ENCODE peak calls at places on chromosomes 13 and 19, in four cellular contexts. One of them, this sample, is unnamed.

GRCh38 chr13:42553098-42554046 is 20.6 kb upstream of the TNFSF11 start:
- DNase-seq in tibial artery: no peak
- DNase-seq in tibial nerve: no peak
- DNase-seq in HCT116: no peak
- DNase-seq in this sample: no peak

GRCh38 chr13:66329988-66330429 is 900.1 kb downstream of the PCDH9 start:
- DNase-seq in tibial nerve: no peak
- DNase-seq in HCT116: no peak
- DNase-seq in tibial artery: no peak
- DNase-seq in this sample: no peak

GRCh38 chr19:7746903-7747884 is at the start of gene CD209:
- DNase-seq in HCT116: no peak
- DNase-seq in tibial nerve: no peak
- DNase-seq in tibial artery: no peak
- DNase-seq in this sample: no peak

GRCh38 chr19:18433039-18433691 is 4.8 kb downstream of the ISYNA1 start:
- DNase-seq in tibial nerve: no peak
- DNase-seq in HCT116: no peak
- DNase-seq in tibial artery: no peak
- DNase-seq in this sample: no peak

GRCh38 chr19:2952953-2953481 is 8.2 kb upstream of the ZNF77 start:
- DNase-seq in tibial nerve: no peak
- DNase-seq in tibial artery: no peak
- DNase-seq in HCT116: no peak
- DNase-seq in this sample: no peak

GRCh38 chr13:110652231-110652730 is 36.9 kb downstream of the NAXD start:
- DNase-seq in tibial nerve: no peak
- DNase-seq in HCT116: no peak
- DNase-seq in tibial artery: no peak
- DNase-seq in this sample: no peak

GRCh38 chr13:71610876-71611275 is 256.1 kb downstream of the DACH1 start:
- DNase-seq in HCT116: no peak
- DNase-seq in tibial artery: no peak
- DNase-seq in tibial nerve: no peak
- DNase-seq in this sample: no peak

GRCh38 chr19:33302974-33303790 is 848 bp upstream of the CEBPA start:
- DNase-seq in tibial nerve: no peak
- DNase-seq in tibial artery: peak
- DNase-seq in HCT116: no peak
- DNase-seq in this sample: no peak

GRCh38 chr13:98780972-98781869 is 28.7 kb upstream of the SLC15A1 start:
- DNase-seq in tibial nerve: no peak
- DNase-seq in tibial artery: no peak
- DNase-seq in HCT116: no peak
- DNase-seq in this sample: no peak

GRCh38 chr19:13825489-13826475 is 30.5 kb downstream of the ZSWIM4 start:
- DNase-seq in tibial nerve: no peak
- DNase-seq in tibial artery: no peak
- DNase-seq in HCT116: no peak
- DNase-seq in this sample: no peak

GRCh38 chr13:40438999-40439797 is 227.2 kb downstream of the FOXO1 start:
- DNase-seq in tibial nerve: no peak
- DNase-seq in tibial artery: peak
- DNase-seq in HCT116: no peak
- DNase-seq in this sample: no peak

GRCh38 chr19:3580156-3580955 is 4.9 kb upstream of the GIPC3 start:
- DNase-seq in HCT116: no peak
- DNase-seq in tibial artery: peak
- DNase-seq in tibial nerve: no peak
- DNase-seq in this sample: peak

GRCh38 chr13:42276683-42277082 is 4.7 kb downstream of the AKAP11 start:
- DNase-seq in tibial artery: no peak
- DNase-seq in tibial nerve: no peak
- DNase-seq in HCT116: no peak
- DNase-seq in this sample: no peak

GRCh38 chr13:49165798-49166752 is 54.1 kb upstream of the MLNR start:
- DNase-seq in tibial nerve: no peak
- DNase-seq in HCT116: no peak
- DNase-seq in tibial artery: no peak
- DNase-seq in this sample: no peak

GRCh38 chr13:25692156-25692555 is 320.4 kb downstream of the ATP8A2 start:
- DNase-seq in HCT116: no peak
- DNase-seq in tibial nerve: no peak
- DNase-seq in tibial artery: no peak
- DNase-seq in this sample: no peak

GRCh38 chr19:51473009-51473707 is 5.2 kb upstream of the CEACAM18 start:
- DNase-seq in tibial nerve: peak
- DNase-seq in tibial artery: peak
- DNase-seq in HCT116: peak
- DNase-seq in this sample: no peak

GRCh38 chr13:112579310-112579843 is 8.6 kb downstream of the TUBGCP3 start:
- DNase-seq in HCT116: no peak
- DNase-seq in tibial artery: no peak
- DNase-seq in tibial nerve: no peak
- DNase-seq in this sample: no peak

GRCh38 chr13:19172647-19173030 is 9.0 kb downstream of the TUBA3C start:
- DNase-seq in tibial artery: no peak
- DNase-seq in tibial nerve: no peak
- DNase-seq in HCT116: no peak
- DNase-seq in this sample: no peak

GRCh38 chr19:3932931-3933810 is at the start of gene NMRK2:
- DNase-seq in tibial nerve: no peak
- DNase-seq in HCT116: no peak
- DNase-seq in tibial artery: no peak
- DNase-seq in this sample: no peak

GRCh38 chr13:20487927-20488326 is 37.7 kb downstream of the CRYL1 start:
- DNase-seq in tibial nerve: no peak
- DNase-seq in HCT116: no peak
- DNase-seq in tibial artery: no peak
- DNase-seq in this sample: no peak

GRCh38 chr13:20482275-20482761 is 43.3 kb downstream of the CRYL1 start:
- DNase-seq in HCT116: no peak
- DNase-seq in tibial artery: no peak
- DNase-seq in tibial nerve: peak
- DNase-seq in this sample: no peak

GRCh38 chr13:20477394-20477793 is 48.3 kb downstream of the CRYL1 start:
- DNase-seq in tibial artery: no peak
- DNase-seq in tibial nerve: no peak
- DNase-seq in HCT116: no peak
- DNase-seq in this sample: no peak

DNA sequence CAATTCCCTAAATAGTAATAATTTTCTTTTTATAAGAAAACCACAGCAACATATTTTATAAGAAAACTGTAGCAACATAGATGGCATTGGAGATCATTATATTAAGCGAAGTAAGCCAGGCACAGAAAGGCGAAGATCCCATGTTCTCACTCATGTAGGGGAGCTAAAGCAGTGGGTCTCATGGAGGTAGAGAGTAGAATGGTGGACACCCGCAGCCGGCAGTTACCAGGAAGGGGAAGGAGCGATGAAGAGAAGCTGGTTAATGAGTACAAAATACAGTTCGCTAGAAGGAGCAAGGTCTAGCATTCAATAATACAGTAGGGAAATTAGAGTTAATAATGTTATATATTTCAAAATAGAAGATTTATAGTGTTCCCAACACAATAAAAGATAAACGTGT is 42.8 kb downstream of the CRYL1 start:
- DNase-seq in HCT116: no peak
- DNase-seq in tibial artery: no peak
- DNase-seq in tibial nerve: no peak
- DNase-seq in this sample: no peak
- H3K4me3 ChIP-seq in HCT116: no peak
- H3K4me3 ChIP-seq in tibial artery: no peak
- H3K4me3 ChIP-seq in tibial nerve: no peak
- H3K4me3 ChIP-seq in this sample: no peak

DNA sequence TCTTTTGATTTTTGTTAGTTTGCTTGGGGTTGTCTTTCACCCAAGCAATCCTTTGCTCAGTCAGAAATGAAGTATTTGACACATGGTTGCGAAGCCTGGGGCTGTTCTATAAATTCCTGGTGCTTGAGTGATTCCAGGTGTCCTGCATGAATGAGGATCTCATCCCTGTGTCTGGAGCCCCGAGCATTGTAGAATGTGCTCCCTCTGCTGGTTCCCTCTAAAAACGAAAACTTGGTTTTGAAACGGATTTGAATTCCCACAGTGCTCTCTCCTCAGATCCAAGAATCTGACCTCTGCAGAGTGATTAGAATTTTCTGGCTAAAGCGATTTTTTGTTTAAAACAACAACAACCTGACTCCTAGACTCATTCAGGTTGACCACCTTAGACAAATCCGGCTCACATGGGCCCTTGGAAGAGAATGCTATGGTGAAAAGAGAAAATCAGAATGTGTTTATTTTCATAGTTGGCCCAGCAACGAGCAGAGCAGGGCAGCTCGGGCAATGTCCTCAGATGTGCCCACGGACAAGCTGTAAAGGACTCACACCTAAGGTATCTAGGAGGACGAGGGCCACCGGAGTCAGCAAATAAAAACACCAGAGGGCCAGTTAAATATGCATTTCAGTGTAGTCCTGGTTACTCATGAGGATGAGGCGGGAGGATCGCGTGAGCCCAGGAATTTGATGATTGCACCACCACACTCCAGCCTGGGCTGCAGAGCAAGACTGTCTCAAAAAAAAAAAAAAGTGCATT is 8.7 kb upstream of the ATP12A start:
- DNase-seq in tibial artery: peak
- DNase-seq in HCT116: peak
- DNase-seq in tibial nerve: no peak
- DNase-seq in this sample: peak
- TF ChIP-seq CTCF in tibial artery: peak
- TF ChIP-seq CTCF in HCT116: peak
- TF ChIP-seq CTCF in tibial nerve: peak
- TF ChIP-seq CTCF in this sample: peak

GRCh38 chr19:16078759-16079707 is 2.7 kb downstream of the TPM4 start:
- DNase-seq in tibial artery: peak
- DNase-seq in HCT116: peak
- DNase-seq in tibial nerve: peak
- DNase-seq in this sample: peak
- H3K4me3 ChIP-seq in tibial artery: peak
- H3K4me3 ChIP-seq in HCT116: peak
- H3K4me3 ChIP-seq in tibial nerve: peak
- H3K4me3 ChIP-seq in this sample: peak

GRCh38 chr13:109516196-109516595 is 270.2 kb downstream of the IRS2 start:
- DNase-seq in tibial artery: no peak
- DNase-seq in tibial nerve: no peak
- DNase-seq in HCT116: no peak
- DNase-seq in this sample: no peak

GRCh38 chr13:109517516-109517915 is 268.9 kb downstream of the IRS2 start:
- DNase-seq in tibial artery: no peak
- DNase-seq in tibial nerve: no peak
- DNase-seq in HCT116: no peak
- DNase-seq in this sample: no peak

GRCh38 chr13:109521719-109522118 is 264.7 kb downstream of the IRS2 start:
- DNase-seq in HCT116: no peak
- DNase-seq in tibial nerve: no peak
- DNase-seq in tibial artery: no peak
- DNase-seq in this sample: no peak
- TF ChIP-seq CTCF in HCT116: no peak
- TF ChIP-seq CTCF in tibial nerve: no peak
- TF ChIP-seq CTCF in tibial artery: no peak
- TF ChIP-seq CTCF in this sample: no peak

DNA sequence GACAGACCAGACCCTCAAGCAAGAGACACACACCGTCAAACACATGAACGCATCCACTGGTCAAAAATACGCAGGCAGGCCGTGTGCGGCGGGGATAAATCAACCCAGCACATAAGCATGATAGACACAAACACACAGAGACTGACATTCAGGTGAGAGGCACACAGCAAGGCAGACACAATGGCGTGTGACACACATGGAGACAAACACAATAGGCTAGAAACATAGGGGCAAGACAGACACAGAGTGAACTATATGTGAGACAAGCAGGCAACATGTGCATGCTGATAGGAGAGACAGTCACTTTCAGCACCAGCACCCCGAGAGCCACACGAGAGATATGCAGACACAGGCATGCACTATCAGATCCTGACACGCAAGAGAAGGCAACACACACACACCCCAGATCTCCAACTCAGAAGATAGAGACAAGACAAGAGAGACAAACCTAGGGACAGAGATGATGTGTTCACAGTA is 6.9 kb upstream of the JUNB start:
- DNase-seq in HCT116: no peak
- DNase-seq in tibial artery: no peak
- DNase-seq in tibial nerve: no peak
- DNase-seq in this sample: no peak
- H3K4me3 ChIP-seq in HCT116: no peak
- H3K4me3 ChIP-seq in tibial artery: no peak
- H3K4me3 ChIP-seq in tibial nerve: no peak
- H3K4me3 ChIP-seq in this sample: no peak